ENCODE peak calls at places on chromosomes 13 and 19, in six cellular contexts. M, N, O, H, L and Y are unnamed samples.
A peak's percentile ranks its signal among the peaks of the same experiment; 100 is the strongest.

GRCh38 chr19:6970478-6970877 is 50.8 kb downstream of the MBD3L2B start:
- DNase-seq in M (no peak), N (no peak), O (no peak), H (no peak), L (no peak), Y (no peak)

GRCh38 chr13:103812558-103812957 is 746.3 kb upstream of the SLC10A2 start:
- DNase-seq in M (no peak), N (no peak), O (peak; percentile 4), H (no peak), L (no peak), Y (no peak)

GRCh38 chr19:18839465-18840287 is 7.9 kb downstream of the UPF1 start:
- DNase-seq in M (no peak), N (no peak), O (peak; percentile 14), H (no peak), L (peak; percentile 89), Y (no peak)

GRCh38 chr13:26967119-26968038 is 204.2 kb downstream of the USP12 start:
- DNase-seq in M (no peak), N (no peak), O (no peak), H (no peak), L (no peak), Y (no peak)

GRCh38 chr19:33872445-33873320 is 76.0 kb downstream of the KCTD15 start:
- DNase-seq in M (no peak), N (no peak), O (no peak), H (no peak), L (no peak), Y (no peak)

GRCh38 chr19:7973883-7974282 is 30.4 kb upstream of the TIMM44 start:
- DNase-seq in M (no peak), N (no peak), O (no peak), H (no peak), L (no peak), Y (no peak)

GRCh38 chr19:27758626-27759505 is 1454.1 kb downstream of the UQCRFS1 start:
- DNase-seq in M (no peak), N (no peak), O (no peak), H (no peak), L (no peak), Y (no peak)

GRCh38 chr13:80574113-80574512 is 233.2 kb upstream of the SPRY2 start:
- DNase-seq in M (no peak), N (no peak), O (no peak), H (no peak), L (no peak), Y (no peak)

GRCh38 chr13:42498521-42498920 is 75.4 kb upstream of the TNFSF11 start:
- DNase-seq in M (no peak), N (no peak), O (no peak), H (no peak), L (no peak), Y (no peak)

GRCh38 chr13:40969169-40969901 is 49.8 kb downstream of the ELF1 start:
- DNase-seq in M (no peak), N (no peak), O (no peak), H (no peak), L (no peak), Y (no peak)

GRCh38 chr13:110636053-110636475 is 20.7 kb downstream of the NAXD start:
- DNase-seq in M (no peak), N (no peak), O (no peak), H (no peak), L (no peak), Y (no peak)

GRCh38 chr13:79398915-79399314 is 7.1 kb downstream of the RBM26 start:
- DNase-seq in M (no peak), N (no peak), O (no peak), H (no peak), L (no peak), Y (no peak)

GRCh38 chr13:29925457-29925856 is 75.0 kb upstream of the UBL3 start:
- DNase-seq in M (peak; percentile 70), N (peak; percentile 95), O (peak; percentile 2), H (peak; percentile 92), L (peak; percentile 76), Y (peak; percentile 96)

GRCh38 chr19:51735759-51736449 is 12.1 kb upstream of the HAS1 start:
- DNase-seq in M (peak; percentile 41), N (peak; percentile 42), O (no peak), H (peak; percentile 21), L (peak; percentile 64), Y (no peak)

GRCh38 chr13:44755872-44756271 is 179.7 kb upstream of the TSC22D1 start:
- DNase-seq in M (no peak), N (no peak), O (peak; percentile 74), H (no peak), L (no peak), Y (no peak)

GRCh38 chr19:49129238-49129583 is 9.9 kb downstream of the PPFIA3 start:
- DNase-seq in M (no peak), N (no peak), O (no peak), H (no peak), L (no peak), Y (no peak)
- TF ChIP-seq POLR2A in M (no peak), N (no peak), O (no peak), H (no peak), L (no peak), Y (no peak)

DNA sequence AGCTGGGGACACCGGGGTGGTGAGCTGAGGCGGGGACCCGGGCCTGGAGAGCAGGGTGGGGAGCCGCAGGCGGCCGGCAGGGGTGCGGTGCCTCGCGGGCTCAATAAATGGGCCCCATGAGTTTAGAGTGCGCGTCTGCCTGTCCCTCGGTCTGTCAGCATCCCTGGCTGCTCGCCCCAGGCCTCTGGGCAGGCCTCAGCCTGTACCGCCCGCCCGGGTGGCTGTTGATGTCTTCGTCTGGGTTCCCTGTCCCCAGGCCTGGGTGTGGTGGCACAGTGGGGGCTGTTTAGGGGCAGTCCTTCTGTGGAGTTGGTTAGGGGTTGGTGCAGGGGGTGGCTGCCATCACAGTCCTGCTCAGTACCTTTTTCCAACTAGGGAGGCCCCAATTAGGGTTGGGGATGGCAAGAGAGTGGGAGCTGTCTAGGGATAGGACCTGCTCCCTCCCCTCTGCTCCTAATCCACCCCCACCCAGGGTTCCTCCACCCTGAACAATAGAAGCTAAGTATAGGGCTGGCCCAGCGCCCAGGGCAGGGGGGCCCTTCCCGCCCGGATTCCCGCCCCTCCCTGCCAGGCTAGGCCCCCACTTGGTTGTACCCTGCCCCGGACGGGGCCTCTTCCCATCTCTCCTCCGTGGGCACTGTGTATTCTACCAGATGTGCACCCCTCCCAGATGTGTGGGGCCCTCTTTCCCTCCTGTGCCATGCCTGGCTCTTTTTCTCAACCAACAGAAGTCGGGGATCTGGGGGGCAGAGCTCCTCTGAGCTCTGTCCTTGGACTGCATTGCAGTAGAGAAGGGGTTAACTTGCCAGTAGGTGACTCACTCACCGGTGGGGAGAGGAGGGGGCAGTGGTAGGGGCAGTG is 12.4 kb downstream of the CIC start:
- DNase-seq in M (peak; percentile 47), N (peak; percentile 84), O (peak; percentile 72), H (peak; percentile 83), L (peak; percentile 62), Y (peak; percentile 78)
- TF ChIP-seq POLR2A in M (no peak), N (no peak), O (peak; percentile 21), H (no peak), L (no peak), Y (peak; percentile 41)

GRCh38 chr19:29191005-29191404 is 21.9 kb downstream of the UQCRFS1 start:
- DNase-seq in M (no peak), N (peak; percentile 23), O (no peak), H (no peak), L (no peak), Y (no peak)

GRCh38 chr19:29193116-29193515 is 19.8 kb downstream of the UQCRFS1 start:
- DNase-seq in M (no peak), N (no peak), O (no peak), H (no peak), L (no peak), Y (no peak)

GRCh38 chr19:29188289-29188688 is 24.7 kb downstream of the UQCRFS1 start:
- DNase-seq in M (no peak), N (no peak), O (no peak), H (no peak), L (no peak), Y (no peak)

GRCh38 chr19:29194658-29195057 is 18.3 kb downstream of the UQCRFS1 start:
- DNase-seq in M (no peak), N (no peak), O (no peak), H (no peak), L (no peak), Y (no peak)

GRCh38 chr19:29188704-29189375 is 24.1 kb downstream of the UQCRFS1 start:
- DNase-seq in M (no peak), N (no peak), O (no peak), H (no peak), L (no peak), Y (no peak)
- TF ChIP-seq POLR2A in M (no peak), N (no peak), O (no peak), H (no peak), L (no peak), Y (no peak)

GRCh38 chr19:3984584-3984907 is 717 bp downstream of the EEF2 start:
- DNase-seq in M (no peak), N (peak; percentile 17), O (no peak), H (peak; percentile 39), L (no peak), Y (no peak)

GRCh38 chr19:3986260-3987041 is 1.2 kb upstream of the EEF2 start:
- DNase-seq in M (peak; percentile 70), N (no peak), O (peak; percentile 82), H (peak; percentile 38), L (no peak), Y (no peak)

GRCh38 chr19:3983936-3984583 is 1.2 kb downstream of the EEF2 start:
- DNase-seq in M (peak; percentile 70), N (peak; percentile 19), O (peak; percentile 34), H (peak; percentile 47), L (peak; percentile 92), Y (peak; percentile 38)

GRCh38 chr19:3985643-3986259 is 488 bp upstream of the EEF2 start:
- DNase-seq in M (no peak), N (peak; percentile 15), O (no peak), H (peak; percentile 16), L (no peak), Y (no peak)

GRCh38 chr19:3984908-3985642 is at the start of gene EEF2:
- DNase-seq in M (peak; percentile 92), N (peak; percentile 82), O (peak; percentile 86), H (peak; percentile 85), L (peak; percentile 93), Y (peak; percentile 86)
- TF ChIP-seq POLR2A in M (peak; percentile 100), N (no peak), O (peak; percentile 99), H (peak; percentile 99), L (peak; percentile 100), Y (peak; percentile 99)

GRCh38 chr19:2633693-2634075 is 68.8 kb downstream of the GNG7 start:
- DNase-seq in M (no peak), N (no peak), O (no peak), H (no peak), L (no peak), Y (no peak)
- TF ChIP-seq POLR2A in M (no peak), N (no peak), O (no peak), H (no peak), L (no peak), Y (no peak)